ENCODE peak calls at places on chromosome 9, in four cellular contexts. T is posterior cingulate gyrus, C is nucleus accumbens, I is ovary. Y is an unnamed sample.

GRCh38 chr9:90441814-90442213 is 200.8 kb downstream of the DIRAS2 start:
- DNase-seq in C (no peak), T (no peak), I (no peak), Y (no peak)

GRCh38 chr9:78725565-78725964 is 428.6 kb downstream of the PSAT1 start:
- DNase-seq in C (no peak), I (no peak), T (no peak), Y (no peak)

GRCh38 chr9:33852216-33852826 is 35.4 kb downstream of the UBE2R2 start:
- DNase-seq in C (no peak), T (peak), I (no peak), Y (peak)

GRCh38 chr9:128094166-128094949 is 26.3 kb downstream of the SLC25A25 start:
- DNase-seq in I (peak), T (peak), C (peak), Y (peak)

GRCh38 chr9:84782228-84782866 is 112.8 kb downstream of the NTRK2 start:
- DNase-seq in T (no peak), C (no peak), I (no peak), Y (no peak)

GRCh38 chr9:137114613-137115393 is at the start of gene DPP7:
- DNase-seq in I (peak), C (no peak), T (peak), Y (peak)

GRCh38 chr9:97425992-97426336 is 14.1 kb downstream of the TDRD7 start:
- DNase-seq in T (no peak), C (no peak), I (no peak), Y (no peak)

GRCh38 chr9:90941661-90942060 is 140.0 kb downstream of the SYK start:
- DNase-seq in T (no peak), C (no peak), I (no peak), Y (no peak)

GRCh38 chr9:110213413-110214044 is 5.6 kb upstream of the C9orf152 start:
- DNase-seq in C (no peak), T (no peak), I (no peak), Y (no peak)

GRCh38 chr9:120926397-120926928 is at the start of gene TRAF1:
- DNase-seq in T (no peak), C (no peak), I (peak), Y (peak)

GRCh38 chr9:131500939-131501541 is 1.7 kb upstream of the POMT1 start:
- DNase-seq in C (no peak), T (no peak), I (no peak), Y (no peak)

GRCh38 chr9:89961616-89962341 is 357.0 kb downstream of the GADD45G start:
- DNase-seq in C (no peak), I (no peak), T (no peak), Y (no peak)

GRCh38 chr9:88990721-88991065 is 575 bp upstream of the S1PR3 start:
- DNase-seq in T (no peak), I (no peak), C (no peak), Y (no peak)

GRCh38 chr9:133276001-133276884 is 1.2 kb upstream of the ABO start:
- DNase-seq in T (no peak), I (no peak), C (no peak), Y (no peak)

GRCh38 chr9:37010976-37011375 is 23.1 kb downstream of the PAX5 start:
- DNase-seq in I (no peak), C (no peak), T (no peak), Y (no peak)

GRCh38 chr9:69719368-69719767 is 40.4 kb downstream of the PTAR1 start:
- DNase-seq in I (no peak), T (no peak), C (no peak), Y (no peak)

GRCh38 chr9:125659954-125660353 is 47.1 kb downstream of the MAPKAP1 start:
- DNase-seq in I (no peak), C (no peak), T (no peak), Y (no peak)

GRCh38 chr9:106945727-106946690 is 83.0 kb downstream of the ZNF462 start:
- DNase-seq in I (no peak), C (no peak), T (no peak), Y (no peak)

GRCh38 chr9:136799854-136800657 is 3.9 kb downstream of the CCDC183 start:
- DNase-seq in C (peak), I (peak), T (peak), Y (peak)

GRCh38 chr9:117296453-117296852 is 118.4 kb downstream of the ASTN2 start:
- DNase-seq in C (no peak), I (no peak), T (no peak), Y (no peak)

GRCh38 chr9:133286523-133286922 is 11.5 kb upstream of the ABO start:
- DNase-seq in C (no peak), I (no peak), T (no peak), Y (no peak)

GRCh38 chr9:37953775-37954437 is 50.0 kb upstream of the SLC25A51 start:
- DNase-seq in T (no peak), I (peak), C (no peak), Y (no peak)

GRCh38 chr9:4569101-4569500 is 78.8 kb downstream of the SLC1A1 start:
- DNase-seq in C (no peak), T (no peak), I (no peak), Y (no peak)